ENCODE peak calls at places on chromosomes 2 and 18, in six cellular contexts. L is osteoblast, Q is HCT116, I is choroid plexus epithelial cell, S is endothelial cell, V is RWPE1. B is an unnamed sample.

GRCh38 chr2:212618636-212619035 is 80.0 kb upstream of the ERBB4 start:
- DNase-seq in I (peak; percentile 45), L (no peak), S (no peak), Q (no peak), V (peak; percentile 78), B (no peak)

GRCh38 chr2:69634197-69634821 is 9.2 kb downstream of the AAK1 start:
- DNase-seq in I (peak; percentile 46), L (no peak), S (no peak), V (no peak), Q (no peak), B (no peak)

GRCh38 chr18:46867471-46868170 is 49.7 kb downstream of the PIAS2 start:
- DNase-seq in V (no peak), S (no peak), L (no peak), Q (no peak), I (no peak), B (no peak)

GRCh38 chr2:99088017-99088416 is 53.5 kb upstream of the C2orf15 start:
- DNase-seq in S (no peak), V (no peak), I (peak; percentile 2), L (no peak), Q (no peak), B (no peak)

GRCh38 chr18:68893396-68893795 is 95.5 kb downstream of the CCDC102B start:
- DNase-seq in I (no peak), L (no peak), S (no peak), V (no peak), Q (no peak), B (no peak)

GRCh38 chr18:31203086-31203793 is 40.6 kb upstream of the DSC1 start:
- DNase-seq in L (no peak), V (no peak), Q (no peak), I (peak; percentile 10), S (no peak), B (no peak)

GRCh38 chr2:9163306-9164111 is 43.1 kb upstream of the ASAP2 start:
- DNase-seq in V (peak; percentile 24), I (peak; percentile 52), S (no peak), Q (no peak), L (peak; percentile 90), B (no peak)

GRCh38 chr2:9333591-9334171 is 89.6 kb downstream of the ITGB1BP1 start:
- DNase-seq in V (peak; percentile 60), Q (peak; percentile 53), I (peak; percentile 94), S (peak; percentile 60), L (no peak), B (no peak)

GRCh38 chr2:106107509-106108131 is 86.5 kb downstream of the UXS1 start:
- DNase-seq in V (no peak), L (peak; percentile 90), I (peak; percentile 47), Q (no peak), S (no peak), B (no peak)

GRCh38 chr18:22223263-22223960 is 54.0 kb downstream of the GATA6 start:
- DNase-seq in I (peak; percentile 82), L (no peak), S (no peak), V (peak; percentile 97), Q (peak; percentile 69), B (no peak)

GRCh38 chr2:220077488-220077887 is 450.1 kb downstream of the SLC4A3 start:
- DNase-seq in S (no peak), I (peak; percentile 75), V (peak; percentile 13), L (peak; percentile 49), Q (no peak), B (no peak)

GRCh38 chr2:116491292-116491691 is 1323.2 kb upstream of the DDX18 start:
- DNase-seq in Q (no peak), S (no peak), I (no peak), V (no peak), L (no peak), B (no peak)

GRCh38 chr18:65235966-65236634 is 514.7 kb upstream of the CDH7 start:
- DNase-seq in I (no peak), S (peak; percentile 8), Q (no peak), V (peak; percentile 0), L (no peak), B (no peak)

GRCh38 chr2:95267458-95268207 is 6.6 kb upstream of the PROM2 start:
- DNase-seq in I (peak; percentile 5), V (no peak), Q (no peak), S (no peak), L (peak; percentile 83), B (peak; percentile 2)

DNA sequence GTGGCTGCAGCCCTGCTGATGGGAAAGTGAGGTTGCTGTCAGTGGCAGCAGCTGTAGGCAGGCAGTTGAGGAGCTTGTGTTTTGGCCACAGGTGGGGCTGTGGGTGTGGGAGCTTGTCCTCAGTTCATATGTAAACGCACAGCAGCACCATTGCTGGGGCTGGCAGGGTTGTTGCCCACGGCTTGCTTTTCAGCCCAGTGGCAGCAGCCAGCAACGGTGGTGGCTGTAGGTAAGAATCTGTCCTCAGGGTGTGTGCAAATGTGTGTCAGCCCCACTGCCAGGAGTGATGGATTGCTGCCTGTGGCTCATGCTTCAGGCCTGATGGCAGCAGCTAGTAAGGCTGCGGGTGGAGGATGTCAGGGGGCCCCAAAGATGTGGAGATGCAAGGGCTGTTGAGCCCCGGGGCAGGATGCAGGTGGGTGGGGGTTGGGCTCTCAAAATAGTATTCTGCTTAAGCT is 141.3 kb upstream of the THUMPD2 start:
- DNase-seq in L (no peak), S (no peak), V (no peak), I (no peak), Q (no peak), B (no peak)
- TF ChIP-seq CTCF in L (no peak), S (no peak), V (no peak), I (no peak), Q (no peak), B (no peak)

DNA sequence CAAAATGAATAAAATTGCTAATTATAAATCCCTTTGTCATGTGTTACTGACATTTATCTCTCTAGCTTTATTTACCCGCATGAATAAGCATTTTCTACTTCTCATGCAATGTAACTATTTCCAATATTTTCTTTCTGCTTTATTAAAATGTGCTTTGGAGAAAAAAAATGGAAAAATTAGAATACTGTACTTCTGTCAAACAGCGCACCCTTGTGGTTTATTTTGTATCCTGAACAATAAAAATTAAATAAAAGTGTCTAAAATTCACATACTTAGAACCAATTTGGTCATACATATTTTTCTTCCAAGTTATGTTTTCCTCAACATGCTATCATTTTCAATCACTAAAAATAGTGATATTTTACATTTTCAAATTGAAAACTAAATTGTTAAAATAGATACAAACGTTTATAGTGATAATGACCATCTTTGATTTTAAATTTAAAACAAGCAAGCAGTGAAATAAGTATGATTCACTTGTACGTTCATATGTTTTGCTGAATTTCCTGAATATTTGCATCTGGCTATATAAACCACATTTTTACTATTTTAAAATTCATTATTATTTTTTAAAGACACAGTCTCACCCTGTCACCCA is 95.8 kb upstream of the GRB14 start:
- DNase-seq in V (no peak), L (no peak), I (peak; percentile 65), Q (peak; percentile 10), S (no peak), B (no peak)
- TF ChIP-seq CTCF in V (peak; percentile 67), L (peak; percentile 74), I (peak; percentile 55), Q (peak; percentile 76), S (peak; percentile 90), B (peak; percentile 91)

DNA sequence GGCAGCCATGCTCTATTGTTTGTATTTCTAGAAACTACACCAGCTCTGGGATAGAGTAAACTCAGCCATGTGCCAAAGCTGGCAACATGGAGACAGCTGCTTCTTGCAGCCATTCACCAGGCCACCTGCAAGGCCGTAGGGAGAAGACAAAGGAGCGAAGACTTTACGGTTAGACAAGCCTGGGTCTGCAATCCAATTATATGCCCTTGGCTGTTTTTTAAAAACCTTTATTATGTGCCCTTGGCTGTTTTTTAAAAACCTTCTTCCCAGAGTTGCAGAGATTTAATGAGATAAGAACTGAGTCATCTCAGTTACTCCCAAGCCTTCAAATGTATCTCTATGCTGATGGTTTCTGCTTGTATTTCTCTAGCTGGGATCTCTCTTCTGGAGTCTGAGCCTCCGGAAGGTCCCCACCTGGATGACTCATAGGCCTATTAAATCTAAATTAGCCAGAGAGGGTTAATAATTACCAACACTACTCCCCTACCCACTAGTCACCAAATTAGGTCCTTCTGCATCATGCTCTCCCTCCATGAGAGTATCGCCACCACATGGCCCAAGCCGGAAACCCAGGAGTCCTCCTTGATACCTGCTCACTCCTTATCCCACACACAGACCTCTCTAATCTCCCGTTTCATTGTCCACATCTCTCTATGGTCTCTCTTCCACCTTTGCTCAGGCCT is 17.5 kb upstream of the DPP4 start:
- DNase-seq in S (no peak), V (no peak), Q (peak; percentile 81), I (no peak), L (no peak), B (no peak)
- TF ChIP-seq CTCF in S (no peak), V (no peak), Q (peak; percentile 47), I (peak; percentile 21), L (peak; percentile 16), B (no peak)

GRCh38 chr2:129730979-129731378 is 248.5 kb upstream of the RAB6C start:
- DNase-seq in L (no peak), S (no peak), I (no peak), V (no peak), Q (no peak), B (no peak)

GRCh38 chr2:129733041-129733440 is 246.4 kb upstream of the RAB6C start:
- DNase-seq in V (no peak), I (no peak), Q (no peak), S (no peak), L (no peak), B (no peak)

GRCh38 chr2:129732630-129733026 is 246.8 kb upstream of the RAB6C start:
- DNase-seq in Q (no peak), V (no peak), L (no peak), I (no peak), S (no peak), B (no peak)

GRCh38 chr2:129733579-129733978 is 245.9 kb upstream of the RAB6C start:
- DNase-seq in S (no peak), Q (no peak), V (no peak), L (no peak), I (no peak), B (no peak)

DNA sequence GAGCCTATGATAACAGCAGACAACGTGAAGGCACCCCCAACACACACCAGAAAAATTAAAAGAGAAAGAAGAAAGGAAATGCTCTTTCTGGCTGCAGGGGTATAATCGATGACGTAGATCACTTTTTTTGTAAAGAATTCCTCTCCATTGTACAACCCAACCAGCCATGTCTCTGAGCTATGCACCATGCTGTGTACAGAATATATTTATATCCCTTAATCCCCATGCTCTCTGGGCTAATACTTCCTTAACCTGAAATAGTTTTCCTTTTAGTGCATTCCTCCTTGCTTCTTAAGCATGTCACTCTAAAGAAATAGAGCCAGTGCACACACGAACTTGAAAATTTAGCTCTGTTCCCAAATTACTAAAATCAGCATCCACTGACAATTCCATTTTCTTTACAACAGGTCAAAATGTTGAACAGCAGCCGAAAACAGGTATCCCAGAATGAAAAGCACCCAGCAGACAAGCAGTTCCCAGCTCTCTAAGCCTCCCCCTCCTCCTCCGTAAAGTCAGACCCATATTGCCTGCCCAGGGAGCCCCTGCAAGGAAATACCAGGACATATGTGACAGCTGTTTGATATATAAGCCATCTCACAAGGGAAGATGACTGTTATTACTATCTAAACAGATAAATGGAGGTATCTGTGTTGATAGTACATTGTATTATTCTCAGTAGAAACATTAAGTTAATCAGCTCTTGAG is 247.4 kb upstream of the RAB6C start:
- DNase-seq in V (no peak), S (no peak), Q (no peak), L (no peak), I (no peak), B (no peak)
- TF ChIP-seq CTCF in V (no peak), S (no peak), Q (no peak), L (no peak), I (no peak), B (no peak)

DNA sequence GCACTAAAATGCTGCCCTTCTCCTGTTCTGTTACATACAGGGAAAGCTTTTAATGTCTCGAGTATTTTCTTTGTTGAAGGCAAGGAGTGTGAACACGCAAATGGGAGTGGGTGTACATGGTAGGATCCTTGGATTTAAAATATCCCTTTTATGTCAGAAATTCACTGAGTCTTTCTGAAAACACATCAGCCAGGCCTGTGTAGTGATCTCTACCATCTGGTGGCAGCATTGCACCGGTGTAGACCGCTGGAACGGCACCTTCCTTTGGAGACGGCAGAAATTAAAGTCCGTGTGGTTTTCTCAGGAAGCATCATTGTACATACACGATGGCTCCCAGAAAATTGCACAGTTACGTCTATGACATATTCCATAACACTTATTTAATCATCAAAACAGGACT is 515.8 kb downstream of the GALR1 start:
- DNase-seq in L (no peak), S (peak; percentile 7), Q (no peak), I (peak; percentile 16), V (peak; percentile 7), B (peak; percentile 48)
- TF ChIP-seq CTCF in L (no peak), S (no peak), Q (no peak), I (peak; percentile 37), V (peak; percentile 54), B (peak; percentile 74)

B was measured in progenitor cell of endocrine pancreas.